ENCODE peak calls at places on chromosomes 5 and 9, in six cellular contexts. One of them, this sample, is unnamed.
A peak's percentile ranks its signal among the peaks of the same experiment; 100 is the strongest.

GRCh38 chr9:94649100-94649855 is 10.0 kb upstream of the FBP1 start:
- DNase-seq in heart left ventricle: no peak
- DNase-seq in stomach: no peak
- DNase-seq in sigmoid colon: no peak
- DNase-seq in HCT116: no peak
- DNase-seq in tibial nerve: no peak
- DNase-seq in this sample: no peak

GRCh38 chr9:20592673-20593072 is 29.6 kb downstream of the MLLT3 start:
- DNase-seq in heart left ventricle: no peak
- DNase-seq in HCT116: no peak
- DNase-seq in sigmoid colon: no peak
- DNase-seq in stomach: no peak
- DNase-seq in tibial nerve: no peak
- DNase-seq in this sample: no peak

GRCh38 chr9:77974414-77974813 is 57.2 kb downstream of the GNAQ start:
- DNase-seq in heart left ventricle: no peak
- DNase-seq in stomach: no peak
- DNase-seq in HCT116: no peak
- DNase-seq in sigmoid colon: no peak
- DNase-seq in tibial nerve: no peak
- DNase-seq in this sample: no peak

GRCh38 chr5:23367863-23368262 is 139.5 kb upstream of the PRDM9 start:
- DNase-seq in heart left ventricle: no peak
- DNase-seq in HCT116: no peak
- DNase-seq in tibial nerve: no peak
- DNase-seq in sigmoid colon: no peak
- DNase-seq in stomach: no peak
- DNase-seq in this sample: no peak

GRCh38 chr9:127557466-127557869 is 54.6 kb upstream of the STXBP1 start:
- DNase-seq in heart left ventricle: no peak
- DNase-seq in stomach: no peak
- DNase-seq in tibial nerve: no peak
- DNase-seq in HCT116: no peak
- DNase-seq in sigmoid colon: no peak
- DNase-seq in this sample: no peak

GRCh38 chr5:62979472-62979871 is 400.9 kb downstream of the LRRC70 start:
- DNase-seq in HCT116: no peak
- DNase-seq in stomach: no peak
- DNase-seq in sigmoid colon: no peak
- DNase-seq in heart left ventricle: no peak
- DNase-seq in tibial nerve: no peak
- DNase-seq in this sample: no peak

GRCh38 chr9:35814841-35815543 is at the start of gene HINT2:
- DNase-seq in sigmoid colon: peak; percentile 99
- DNase-seq in heart left ventricle: peak; percentile 97
- DNase-seq in stomach: peak; percentile 97
- DNase-seq in tibial nerve: peak; percentile 93
- DNase-seq in HCT116: peak; percentile 98
- DNase-seq in this sample: peak; percentile 98

GRCh38 chr9:20553750-20554149 is 68.5 kb downstream of the MLLT3 start:
- DNase-seq in heart left ventricle: no peak
- DNase-seq in sigmoid colon: no peak
- DNase-seq in HCT116: no peak
- DNase-seq in stomach: no peak
- DNase-seq in tibial nerve: no peak
- DNase-seq in this sample: no peak

GRCh38 chr9:18675973-18676372 is 202.0 kb downstream of the ADAMTSL1 start:
- DNase-seq in tibial nerve: no peak
- DNase-seq in stomach: no peak
- DNase-seq in heart left ventricle: no peak
- DNase-seq in sigmoid colon: no peak
- DNase-seq in HCT116: no peak
- DNase-seq in this sample: no peak

GRCh38 chr9:33138768-33139167 is 28.4 kb downstream of the B4GALT1 start:
- DNase-seq in sigmoid colon: no peak
- DNase-seq in tibial nerve: no peak
- DNase-seq in heart left ventricle: no peak
- DNase-seq in HCT116: no peak
- DNase-seq in stomach: no peak
- DNase-seq in this sample: no peak

GRCh38 chr5:43014522-43014921 is 25.6 kb downstream of the ANXA2R start:
- DNase-seq in HCT116: no peak
- DNase-seq in stomach: no peak
- DNase-seq in heart left ventricle: no peak
- DNase-seq in sigmoid colon: no peak
- DNase-seq in tibial nerve: no peak
- DNase-seq in this sample: no peak

GRCh38 chr5:179165421-179166170 is 105.4 kb downstream of the ZNF354C start:
- DNase-seq in sigmoid colon: peak; percentile 49
- DNase-seq in stomach: no peak
- DNase-seq in heart left ventricle: no peak
- DNase-seq in tibial nerve: no peak
- DNase-seq in HCT116: no peak
- DNase-seq in this sample: no peak

GRCh38 chr5:92927291-92927778 is 653.7 kb downstream of the NR2F1-AS1 start:
- DNase-seq in heart left ventricle: no peak
- DNase-seq in HCT116: peak; percentile 72
- DNase-seq in stomach: no peak
- DNase-seq in tibial nerve: no peak
- DNase-seq in sigmoid colon: no peak
- DNase-seq in this sample: no peak

GRCh38 chr9:8903077-8903476 is 1103.5 kb upstream of the DMAC1 start:
- DNase-seq in sigmoid colon: no peak
- DNase-seq in tibial nerve: no peak
- DNase-seq in heart left ventricle: no peak
- DNase-seq in HCT116: no peak
- DNase-seq in stomach: no peak
- DNase-seq in this sample: no peak

GRCh38 chr5:80127037-80127642 is 92.0 kb downstream of the THBS4 start:
- DNase-seq in stomach: no peak
- DNase-seq in tibial nerve: no peak
- DNase-seq in sigmoid colon: no peak
- DNase-seq in HCT116: no peak
- DNase-seq in heart left ventricle: no peak
- DNase-seq in this sample: no peak

GRCh38 chr5:74016373-74016772 is 390.4 kb downstream of the ARHGEF28 start:
- DNase-seq in HCT116: peak; percentile 27
- DNase-seq in heart left ventricle: no peak
- DNase-seq in tibial nerve: no peak
- DNase-seq in sigmoid colon: no peak
- DNase-seq in stomach: no peak
- DNase-seq in this sample: no peak

GRCh38 chr5:42855386-42855785 is 43.7 kb upstream of the SELENOP start:
- DNase-seq in tibial nerve: no peak
- DNase-seq in HCT116: no peak
- DNase-seq in sigmoid colon: no peak
- DNase-seq in stomach: no peak
- DNase-seq in heart left ventricle: no peak
- DNase-seq in this sample: no peak

GRCh38 chr5:125486634-125487033 is 740.2 kb upstream of the ZNF608 start:
- DNase-seq in stomach: no peak
- DNase-seq in heart left ventricle: no peak
- DNase-seq in HCT116: no peak
- DNase-seq in tibial nerve: no peak
- DNase-seq in sigmoid colon: no peak
- DNase-seq in this sample: no peak

GRCh38 chr5:89071101-89071940 is 188.3 kb upstream of the MEF2C start:
- DNase-seq in heart left ventricle: no peak
- DNase-seq in tibial nerve: no peak
- DNase-seq in HCT116: no peak
- DNase-seq in stomach: no peak
- DNase-seq in sigmoid colon: no peak
- DNase-seq in this sample: no peak

GRCh38 chr9:69028754-69029153 is 6.8 kb upstream of the FXN start:
- DNase-seq in stomach: no peak
- DNase-seq in heart left ventricle: no peak
- DNase-seq in tibial nerve: no peak
- DNase-seq in sigmoid colon: no peak
- DNase-seq in HCT116: no peak
- DNase-seq in this sample: no peak

GRCh38 chr9:98118640-98119601 is at the start of gene TRIM14:
- DNase-seq in HCT116: peak; percentile 18
- DNase-seq in tibial nerve: peak; percentile 22
- DNase-seq in stomach: peak; percentile 72
- DNase-seq in heart left ventricle: peak; percentile 33
- DNase-seq in sigmoid colon: peak; percentile 71
- DNase-seq in this sample: peak; percentile 29

GRCh38 chr9:126564128-126564527 is 49.6 kb upstream of the LMX1B start:
- DNase-seq in tibial nerve: no peak
- DNase-seq in heart left ventricle: no peak
- DNase-seq in HCT116: no peak
- DNase-seq in sigmoid colon: no peak
- DNase-seq in stomach: no peak
- DNase-seq in this sample: no peak

GRCh38 chr9:136960212-136960937 is 8.3 kb downstream of the LCN12 start:
- DNase-seq in sigmoid colon: no peak
- DNase-seq in heart left ventricle: no peak
- DNase-seq in tibial nerve: no peak
- DNase-seq in HCT116: no peak
- DNase-seq in stomach: no peak
- DNase-seq in this sample: no peak

GRCh38 chr9:123816817-123817472 is 113.0 kb downstream of the DENND1A start:
- DNase-seq in HCT116: no peak
- DNase-seq in sigmoid colon: no peak
- DNase-seq in tibial nerve: no peak
- DNase-seq in heart left ventricle: no peak
- DNase-seq in stomach: no peak
- DNase-seq in this sample: no peak

GRCh38 chr5:61623401-61624069 is 291.5 kb downstream of the ZSWIM6 start:
- DNase-seq in sigmoid colon: no peak
- DNase-seq in stomach: no peak
- DNase-seq in heart left ventricle: no peak
- DNase-seq in HCT116: no peak
- DNase-seq in tibial nerve: no peak
- DNase-seq in this sample: no peak

GRCh38 chr9:110152704-110153374 is 55.1 kb downstream of the C9orf152 start:
- DNase-seq in tibial nerve: no peak
- DNase-seq in HCT116: peak; percentile 27
- DNase-seq in sigmoid colon: no peak
- DNase-seq in stomach: no peak
- DNase-seq in heart left ventricle: no peak
- DNase-seq in this sample: no peak

GRCh38 chr9:110148868-110149267 is 59.1 kb downstream of the C9orf152 start:
- DNase-seq in tibial nerve: no peak
- DNase-seq in heart left ventricle: no peak
- DNase-seq in stomach: no peak
- DNase-seq in HCT116: no peak
- DNase-seq in sigmoid colon: no peak
- DNase-seq in this sample: no peak

GRCh38 chr9:110146371-110146770 is 61.6 kb downstream of the C9orf152 start:
- DNase-seq in HCT116: no peak
- DNase-seq in tibial nerve: no peak
- DNase-seq in stomach: no peak
- DNase-seq in sigmoid colon: no peak
- DNase-seq in heart left ventricle: no peak
- DNase-seq in this sample: no peak

GRCh38 chr9:110143969-110144545 is 63.9 kb downstream of the C9orf152 start:
- DNase-seq in sigmoid colon: no peak
- DNase-seq in stomach: no peak
- DNase-seq in HCT116: no peak
- DNase-seq in tibial nerve: no peak
- DNase-seq in heart left ventricle: no peak
- DNase-seq in this sample: no peak

DNA sequence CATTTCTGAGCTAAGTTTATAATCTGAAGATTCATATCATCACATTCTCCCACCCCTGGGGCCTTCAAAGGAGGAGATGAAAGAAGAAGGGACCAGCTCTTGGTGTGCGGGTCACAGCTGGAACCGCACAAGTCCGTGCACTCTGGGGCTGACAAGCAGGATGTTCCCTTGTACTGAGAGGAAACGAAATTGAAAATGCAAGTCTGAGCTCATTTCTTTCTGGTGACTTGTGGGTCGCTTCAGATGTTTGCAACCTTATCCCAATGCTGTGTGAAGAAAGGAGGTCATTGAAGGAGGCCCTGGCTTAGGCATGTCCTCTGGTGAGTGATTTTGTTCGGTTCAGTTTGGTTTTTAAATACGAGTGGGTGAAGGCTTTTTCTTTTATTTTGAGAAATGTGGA is 59.6 kb downstream of the C9orf152 start:
- DNase-seq in tibial nerve: no peak
- DNase-seq in stomach: no peak
- DNase-seq in heart left ventricle: no peak
- DNase-seq in HCT116: no peak
- DNase-seq in sigmoid colon: no peak
- DNase-seq in this sample: no peak
- H3K4me3 ChIP-seq in tibial nerve: no peak overlapping the region
- H3K4me3 ChIP-seq in stomach: no peak overlapping the region
- H3K4me3 ChIP-seq in heart left ventricle: no peak overlapping the region
- H3K4me3 ChIP-seq in HCT116: no peak overlapping the region
- H3K4me3 ChIP-seq in sigmoid colon: no peak overlapping the region
- H3K4me3 ChIP-seq in this sample: peak overlapping the region; percentile 41

DNA sequence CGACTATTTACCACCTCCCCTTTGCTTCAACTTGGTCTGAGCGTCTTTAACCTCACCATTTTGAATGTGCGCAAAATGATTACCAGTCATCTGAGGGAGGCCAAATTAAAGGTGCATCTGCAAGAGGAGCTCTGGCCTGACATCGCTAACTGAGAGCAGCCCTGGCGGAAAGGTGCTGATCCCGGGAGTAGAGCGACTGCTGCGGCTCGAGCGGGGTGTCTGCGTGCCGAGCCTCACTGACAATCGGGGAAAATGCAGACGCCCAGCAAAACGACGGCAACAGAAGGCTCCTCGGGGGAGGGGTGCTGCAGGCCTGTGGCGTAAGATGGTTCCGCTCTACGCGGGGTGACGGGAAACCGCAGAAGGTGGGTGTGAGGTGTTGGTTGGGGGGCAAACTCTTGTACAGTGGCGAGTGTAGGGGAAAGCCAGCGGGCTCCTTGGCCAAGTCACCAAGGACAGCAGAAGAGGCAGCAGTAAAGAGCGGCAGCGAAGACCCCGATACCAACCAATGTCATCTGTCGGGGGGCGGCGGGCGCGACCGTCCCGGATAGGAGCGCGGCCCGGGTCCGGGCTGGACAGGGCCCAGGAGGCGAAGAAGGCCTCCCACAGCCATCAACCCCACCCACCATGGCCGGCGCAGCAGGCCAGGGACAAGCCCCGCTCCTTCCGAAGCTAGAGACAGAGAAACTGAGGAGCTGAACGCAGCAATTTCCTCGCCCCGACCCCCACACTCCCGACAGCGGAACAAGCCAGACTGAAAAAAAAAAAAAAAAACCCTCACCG is 522 bp downstream of the PJA2 start:
- DNase-seq in sigmoid colon: peak; percentile 89
- DNase-seq in heart left ventricle: peak; percentile 68
- DNase-seq in HCT116: peak; percentile 22
- DNase-seq in stomach: peak; percentile 65
- DNase-seq in tibial nerve: peak; percentile 39
- DNase-seq in this sample: peak; percentile 63
- TF ChIP-seq POLR2A in sigmoid colon: no peak
- TF ChIP-seq POLR2A in heart left ventricle: no peak
- TF ChIP-seq POLR2A in HCT116: no peak
- TF ChIP-seq POLR2A in stomach: no peak
- TF ChIP-seq POLR2A in tibial nerve: peak; percentile 19
- TF ChIP-seq POLR2A in this sample: no peak

GRCh38 chr9:134438204-134438788 is 112.0 kb downstream of the RXRA start:
- DNase-seq in stomach: peak; percentile 59
- DNase-seq in heart left ventricle: no peak
- DNase-seq in HCT116: no peak
- DNase-seq in sigmoid colon: no peak
- DNase-seq in tibial nerve: no peak
- DNase-seq in this sample: no peak
- TF ChIP-seq CTCF in stomach: no peak
- TF ChIP-seq CTCF in heart left ventricle: no peak
- TF ChIP-seq CTCF in HCT116: no peak
- TF ChIP-seq CTCF in sigmoid colon: no peak
- TF ChIP-seq CTCF in tibial nerve: no peak
- TF ChIP-seq CTCF in this sample: no peak

GRCh38 chr5:161548472-161549094 is 2.1 kb upstream of the GABRB2 start:
- DNase-seq in tibial nerve: no peak
- DNase-seq in HCT116: no peak
- DNase-seq in heart left ventricle: no peak
- DNase-seq in sigmoid colon: no peak
- DNase-seq in stomach: no peak
- DNase-seq in this sample: no peak
- H3K4me3 ChIP-seq in tibial nerve: no peak overlapping the region
- H3K4me3 ChIP-seq in HCT116: no peak overlapping the region
- H3K4me3 ChIP-seq in heart left ventricle: no peak overlapping the region
- H3K4me3 ChIP-seq in sigmoid colon: peak overlapping the region; percentile 45
- H3K4me3 ChIP-seq in stomach: peak overlapping the region; percentile 69
- H3K4me3 ChIP-seq in this sample: peak overlapping the region; percentile 46